ENCODE peak calls at places on chromosomes 12 and 14, in four cellular contexts. H, F, V and B are unnamed samples.

GRCh38 chr14:101071493-101071891 is 168.0 kb upstream of the RTL1 start:
- DNase-seq in H (no peak), F (no peak), V (no peak), B (peak; percentile 32)

GRCh38 chr14:71586131-71586893 is 345.9 kb upstream of the RGS6 start:
- DNase-seq in F (no peak), H (peak; percentile 53), V (no peak), B (no peak)

GRCh38 chr12:123270380-123271181 is 1.1 kb downstream of the CDK2AP1 start:
- DNase-seq in H (no peak), F (no peak), V (peak; percentile 71), B (no peak)

GRCh38 chr12:18496156-18496555 is 234.8 kb downstream of the PIK3C2G start:
- DNase-seq in H (no peak), F (no peak), V (no peak), B (no peak)

GRCh38 chr14:94129111-94129757 is at the start of gene IFI27L2:
- DNase-seq in V (peak; percentile 75), H (peak; percentile 82), F (peak; percentile 63), B (peak; percentile 88)

GRCh38 chr12:67074072-67074471 is 195.1 kb upstream of the CAND1 start:
- DNase-seq in V (no peak), H (no peak), F (no peak), B (peak; percentile 40)

GRCh38 chr12:56336361-56337167 is 2.1 kb upstream of the IL23A start:
- DNase-seq in F (no peak), V (no peak), H (no peak), B (no peak)

GRCh38 chr14:92207012-92207927 is 85.5 kb downstream of the CPSF2 start:
- DNase-seq in F (no peak), H (no peak), V (no peak), B (no peak)

GRCh38 chr12:31234955-31235867 is 90.7 kb downstream of the SINHCAF start:
- DNase-seq in F (no peak), V (no peak), H (peak; percentile 77), B (no peak)